ENCODE peak calls at places on chromosomes 5 and 9, in six cellular contexts. J, V, O, Z, Y and G are unnamed samples.

GRCh38 chr5:80781356-80781755 is 126.6 kb upstream of the DHFR start:
- DNase-seq in J (no peak), V (no peak), O (peak; percentile 8), Z (no peak), Y (no peak), G (no peak)

GRCh38 chr9:134960701-134961181 is 43.0 kb upstream of the FCN1 start:
- DNase-seq in J (no peak), V (peak; percentile 6), O (no peak), Z (no peak), Y (no peak), G (no peak)

GRCh38 chr5:166354277-166354676 is 1937.2 kb upstream of the WWC1 start:
- DNase-seq in J (no peak), V (no peak), O (no peak), Z (no peak), Y (no peak), G (peak; percentile 3)

GRCh38 chr5:13956441-13956840 is 12.0 kb upstream of the DNAH5 start:
- DNase-seq in J (no peak), V (no peak), O (no peak), Z (no peak), Y (no peak), G (no peak)

GRCh38 chr5:14410942-14411258 is 170.7 kb upstream of the OTULINL start:
- DNase-seq in J (no peak), V (no peak), O (no peak), Z (no peak), Y (no peak), G (no peak)

GRCh38 chr9:130561056-130561455 is 18.3 kb upstream of the FUBP3 start:
- DNase-seq in J (no peak), V (no peak), O (no peak), Z (no peak), Y (no peak), G (no peak)

GRCh38 chr9:133609311-133610098 is at the start of gene FAM163B:
- DNase-seq in J (no peak), V (peak; percentile 73), O (no peak), Z (no peak), Y (peak; percentile 89), G (peak; percentile 22)

GRCh38 chr5:56358703-56359428 is 125.7 kb upstream of the ANKRD55 start:
- DNase-seq in J (peak; percentile 100), V (no peak), O (peak; percentile 71), Z (no peak), Y (no peak), G (peak; percentile 18)

GRCh38 chr9:115198018-115198417 is 80.1 kb upstream of the TNC start:
- DNase-seq in J (no peak), V (no peak), O (no peak), Z (no peak), Y (no peak), G (no peak)

GRCh38 chr9:114221706-114222465 is 66.5 kb downstream of the COL27A1 start:
- DNase-seq in J (no peak), V (no peak), O (no peak), Z (no peak), Y (no peak), G (peak; percentile 84)

GRCh38 chr9:87340391-87340790 is 157.3 kb upstream of the DAPK1 start:
- DNase-seq in J (no peak), V (no peak), O (no peak), Z (no peak), Y (no peak), G (no peak)
- TF ChIP-seq JUN in J (no peak), V (no peak), O (no peak), Z (no peak), Y (no peak), G (no peak)

GRCh38 chr9:89842267-89842768 is 237.5 kb downstream of the GADD45G start:
- DNase-seq in J (no peak), V (no peak), O (no peak), Z (no peak), Y (no peak), G (no peak)
- TF ChIP-seq JUN in J (no peak), V (no peak), O (no peak), Z (no peak), Y (no peak), G (no peak)

GRCh38 chr9:103397868-103398600 is 402.9 kb downstream of the CYLC2 start:
- DNase-seq in J (peak; percentile 51), V (peak; percentile 69), O (peak; percentile 66), Z (peak; percentile 7), Y (peak; percentile 7), G (no peak)
- TF ChIP-seq JUN in J (no peak), V (no peak), O (no peak), Z (no peak), Y (no peak), G (no peak)

DNA sequence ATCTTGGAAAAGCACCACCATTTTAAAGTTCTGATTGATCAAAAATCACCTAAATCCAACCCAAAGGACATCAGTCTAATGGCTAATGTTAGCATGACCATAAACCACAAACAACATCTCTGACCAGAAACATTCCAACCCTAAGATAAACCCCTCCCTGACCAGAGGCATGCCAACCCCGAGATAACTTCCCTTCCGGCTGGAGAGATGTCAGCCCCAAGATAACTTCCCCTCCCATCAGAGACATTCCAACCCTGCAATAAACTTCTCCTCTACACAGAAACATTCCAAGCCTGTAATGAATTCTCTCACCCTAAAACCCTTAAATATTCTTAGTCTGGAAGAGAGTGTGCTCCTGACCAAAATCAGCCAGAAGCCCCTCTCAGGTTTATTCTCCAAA is 364.3 kb downstream of the KCNN2 start:
- DNase-seq in J (no peak), V (no peak), O (no peak), Z (no peak), Y (no peak), G (no peak)
- TF ChIP-seq JUN in J (no peak), V (no peak), O (no peak), Z (no peak), Y (no peak), G (no peak)

GRCh38 chr5:168477060-168477459 is 9.2 kb upstream of the RARS1 start:
- DNase-seq in J (no peak), V (no peak), O (no peak), Z (no peak), Y (no peak), G (no peak)

GRCh38 chr5:168472329-168472728 is 13.9 kb upstream of the RARS1 start:
- DNase-seq in J (no peak), V (no peak), O (peak; percentile 23), Z (no peak), Y (no peak), G (no peak)

GRCh38 chr5:168468836-168469235 is 17.4 kb upstream of the RARS1 start:
- DNase-seq in J (no peak), V (no peak), O (no peak), Z (no peak), Y (no peak), G (no peak)

GRCh38 chr5:168467755-168468280 is 18.5 kb upstream of the RARS1 start:
- DNase-seq in J (no peak), V (no peak), O (no peak), Z (no peak), Y (no peak), G (no peak)

DNA sequence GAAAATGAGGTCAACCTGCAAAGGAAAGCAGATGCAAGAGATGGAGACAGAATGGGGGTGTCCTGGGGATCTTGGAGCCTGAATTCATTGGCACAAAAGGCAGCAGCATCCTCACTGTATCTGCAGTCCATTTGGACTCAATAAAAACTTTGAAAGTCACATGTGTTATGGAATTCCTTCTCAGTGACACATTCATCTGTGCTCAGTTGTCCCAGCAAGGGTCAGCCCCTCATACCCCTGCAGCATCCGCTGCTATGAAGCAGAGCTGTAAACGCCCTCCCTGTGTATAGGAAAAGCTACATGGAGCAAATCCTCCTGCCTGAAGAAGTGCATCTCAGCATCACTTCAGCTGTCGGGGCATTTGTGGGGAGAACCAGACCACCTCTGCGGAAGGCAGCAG is 14.5 kb upstream of the RARS1 start:
- DNase-seq in J (no peak), V (no peak), O (no peak), Z (no peak), Y (no peak), G (no peak)
- TF ChIP-seq JUN in J (no peak), V (no peak), O (no peak), Z (no peak), Y (no peak), G (no peak)

DNA sequence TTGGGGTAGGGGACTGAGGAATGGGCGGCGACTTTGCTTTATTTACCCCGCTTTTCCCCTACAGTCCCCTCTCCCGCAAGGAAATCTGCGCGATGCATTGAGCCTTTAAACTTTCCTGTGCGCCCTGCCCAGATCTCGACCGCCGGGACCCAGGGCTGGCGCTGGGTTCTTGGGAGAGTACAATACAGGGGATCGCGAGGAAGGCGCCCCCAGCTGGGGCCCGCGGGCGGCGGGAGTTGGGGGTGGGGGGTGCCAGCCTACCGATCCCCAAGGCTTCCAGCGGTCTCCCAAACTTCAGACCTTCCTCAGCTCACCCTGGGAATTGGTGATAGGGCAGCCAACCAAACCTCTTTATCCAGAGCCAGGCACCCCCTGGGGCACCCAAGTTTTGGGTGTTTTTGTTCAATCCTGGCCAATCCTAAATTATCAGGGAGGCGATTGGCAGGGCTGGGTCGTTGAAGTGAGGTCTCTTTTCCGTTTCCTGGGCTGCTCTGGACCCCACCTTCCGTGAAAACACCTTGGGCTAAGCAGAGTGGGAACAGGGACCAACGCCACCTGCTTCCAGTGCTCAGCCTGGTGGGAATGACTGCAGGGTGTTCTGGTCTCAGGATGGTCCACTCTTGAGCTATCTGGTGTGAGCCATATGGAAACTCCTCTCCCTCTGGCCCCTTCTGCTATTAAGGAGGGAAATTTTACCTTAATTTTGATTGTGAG is 51.4 kb upstream of the DAB2IP start:
- DNase-seq in J (no peak), V (peak; percentile 34), O (no peak), Z (no peak), Y (no peak), G (no peak)
- TF ChIP-seq JUN in J (no peak), V (no peak), O (no peak), Z (no peak), Y (no peak), G (no peak)

DNA sequence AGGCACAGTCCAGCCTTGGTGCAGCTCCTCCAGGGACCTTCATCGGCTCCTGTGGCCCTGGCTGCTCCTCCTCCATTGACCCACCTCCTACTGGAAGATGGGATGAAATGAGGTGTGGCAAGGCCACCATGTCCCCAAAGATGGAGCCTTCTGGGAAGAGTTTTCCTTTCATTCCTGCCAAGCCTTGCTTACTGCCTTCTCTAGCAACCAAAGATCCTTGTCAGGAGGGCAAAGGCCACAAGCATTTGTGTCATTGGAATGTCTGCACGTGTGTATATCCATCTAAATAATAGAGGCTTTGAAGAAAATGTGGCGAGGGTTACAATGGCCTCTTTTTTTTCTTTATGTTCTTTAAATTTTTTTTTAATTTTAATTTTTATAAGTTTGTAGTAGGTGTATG is 313.5 kb downstream of the ARHGEF28 start:
- DNase-seq in J (no peak), V (no peak), O (peak; percentile 17), Z (no peak), Y (no peak), G (no peak)
- TF ChIP-seq JUN in J (no peak), V (no peak), O (no peak), Z (no peak), Y (no peak), G (no peak)

GRCh38 chr9:92404437-92404836 is at the start of gene OGN:
- DNase-seq in J (no peak), V (no peak), O (no peak), Z (no peak), Y (no peak), G (no peak)
- TF ChIP-seq JUN in J (no peak), V (no peak), O (no peak), Z (no peak), Y (no peak), G (no peak)